ENCODE peak calls at places on chromosome 5, in six cellular contexts. S, G, B, E, Z and F are unnamed samples.
A peak's percentile ranks its signal among the peaks of the same experiment; 100 is the strongest.

GRCh38 chr5:106827061-106827460 is 843.7 kb downstream of the EFNA5 start:
- DNase-seq in S (no peak), E (peak; percentile 55), Z (no peak), G (no peak), B (no peak), F (peak; percentile 2)

GRCh38 chr5:171678631-171679030 is 107.0 kb upstream of the SMIM23 start:
- DNase-seq in Z (no peak), B (no peak), E (no peak), S (no peak), G (no peak), F (no peak)

GRCh38 chr5:93371893-93372292 is 209.1 kb downstream of the NR2F1-AS1 start:
- DNase-seq in E (no peak), B (no peak), S (no peak), G (no peak), Z (no peak), F (no peak)

GRCh38 chr5:90293931-90294330 is 115.6 kb downstream of the CETN3 start:
- DNase-seq in E (peak; percentile 6), Z (no peak), G (peak; percentile 1), B (no peak), S (no peak), F (no peak)

GRCh38 chr5:79488775-79489174 is 25.2 kb downstream of the HOMER1 start:
- DNase-seq in Z (no peak), S (no peak), B (no peak), E (no peak), G (peak; percentile 17), F (no peak)

GRCh38 chr5:37665889-37666288 is 174.0 kb downstream of the GDNF start:
- DNase-seq in B (peak; percentile 46), Z (no peak), G (no peak), E (no peak), S (no peak), F (no peak)

GRCh38 chr5:160477266-160477970 is 55.8 kb downstream of the PTTG1 start:
- DNase-seq in G (peak; percentile 20), E (no peak), S (no peak), B (no peak), Z (no peak), F (no peak)

GRCh38 chr5:113295111-113295539 is 139.7 kb downstream of the TSSK1B start:
- DNase-seq in B (no peak), S (no peak), Z (peak; percentile 12), G (no peak), E (no peak), F (no peak)

GRCh38 chr5:143106175-143106574 is 297.3 kb downstream of the NR3C1 start:
- DNase-seq in G (peak; percentile 57), Z (peak; percentile 79), E (no peak), B (peak; percentile 86), S (no peak), F (no peak)